ENCODE peak calls at places on chromosome 11, in eight cellular contexts. One of them, this sample, is unnamed.

GRCh38 chr11:29263971-29264682 is 752.7 kb downstream of the KCNA4 start:
- DNase-seq in GM03348: peak; percentile 16
- DNase-seq in cardiac septum: no peak
- DNase-seq in fibroblast of lung: peak; percentile 85
- DNase-seq in HuH-7.5: no peak
- DNase-seq in astrocyte of the spinal cord: peak; percentile 21
- DNase-seq in upper lobe of left lung: no peak
- DNase-seq in hypothalamus: no peak
- DNase-seq in this sample: no peak

GRCh38 chr11:101516546-101516945 is 67.3 kb downstream of the TRPC6 start:
- DNase-seq in GM03348: no peak
- DNase-seq in cardiac septum: no peak
- DNase-seq in fibroblast of lung: no peak
- DNase-seq in HuH-7.5: no peak
- DNase-seq in astrocyte of the spinal cord: no peak
- DNase-seq in upper lobe of left lung: no peak
- DNase-seq in hypothalamus: no peak
- DNase-seq in this sample: no peak

GRCh38 chr11:5701184-5701583 is 11.6 kb downstream of the TRIM22 start:
- DNase-seq in GM03348: no peak
- DNase-seq in cardiac septum: no peak
- DNase-seq in fibroblast of lung: no peak
- DNase-seq in HuH-7.5: no peak
- DNase-seq in astrocyte of the spinal cord: no peak
- DNase-seq in upper lobe of left lung: no peak
- DNase-seq in hypothalamus: no peak
- DNase-seq in this sample: no peak

GRCh38 chr11:129230006-129230405 is 37.9 kb upstream of the ARHGAP32 start:
- DNase-seq in GM03348: no peak
- DNase-seq in cardiac septum: no peak
- DNase-seq in fibroblast of lung: no peak
- DNase-seq in HuH-7.5: no peak
- DNase-seq in astrocyte of the spinal cord: peak; percentile 34
- DNase-seq in upper lobe of left lung: no peak
- DNase-seq in hypothalamus: no peak
- DNase-seq in this sample: no peak

GRCh38 chr11:66142370-66143263 is 72.5 kb downstream of the PACS1 start:
- DNase-seq in GM03348: no peak
- DNase-seq in cardiac septum: no peak
- DNase-seq in fibroblast of lung: peak; percentile 79
- DNase-seq in HuH-7.5: no peak
- DNase-seq in astrocyte of the spinal cord: no peak
- DNase-seq in upper lobe of left lung: no peak
- DNase-seq in hypothalamus: no peak
- DNase-seq in this sample: no peak

GRCh38 chr11:128956401-128957203 is 13.9 kb upstream of the TP53AIP1 start:
- DNase-seq in GM03348: peak; percentile 84
- DNase-seq in cardiac septum: no peak
- DNase-seq in fibroblast of lung: peak; percentile 61
- DNase-seq in HuH-7.5: peak; percentile 38
- DNase-seq in astrocyte of the spinal cord: peak; percentile 73
- DNase-seq in upper lobe of left lung: no peak
- DNase-seq in hypothalamus: no peak
- DNase-seq in this sample: peak; percentile 60

GRCh38 chr11:34346551-34346950 is 11.3 kb downstream of the ABTB2 start:
- DNase-seq in GM03348: peak; percentile 72
- DNase-seq in cardiac septum: no peak
- DNase-seq in fibroblast of lung: peak; percentile 74
- DNase-seq in HuH-7.5: no peak
- DNase-seq in astrocyte of the spinal cord: no peak
- DNase-seq in upper lobe of left lung: no peak
- DNase-seq in hypothalamus: no peak
- DNase-seq in this sample: no peak

GRCh38 chr11:64850979-64851567 is 6.6 kb upstream of the CDC42BPG start:
- DNase-seq in GM03348: peak; percentile 39
- DNase-seq in cardiac septum: no peak
- DNase-seq in fibroblast of lung: no peak
- DNase-seq in HuH-7.5: no peak
- DNase-seq in astrocyte of the spinal cord: no peak
- DNase-seq in upper lobe of left lung: no peak
- DNase-seq in hypothalamus: no peak
- DNase-seq in this sample: no peak

GRCh38 chr11:126891556-126892217 is 108.9 kb downstream of the KIRREL3 start:
- DNase-seq in GM03348: peak; percentile 76
- DNase-seq in cardiac septum: no peak
- DNase-seq in fibroblast of lung: peak; percentile 41
- DNase-seq in HuH-7.5: no peak
- DNase-seq in astrocyte of the spinal cord: peak; percentile 19
- DNase-seq in upper lobe of left lung: no peak
- DNase-seq in hypothalamus: no peak
- DNase-seq in this sample: no peak

GRCh38 chr11:70541176-70541575 is 142.8 kb downstream of the CTTN start:
- DNase-seq in GM03348: no peak
- DNase-seq in cardiac septum: no peak
- DNase-seq in fibroblast of lung: no peak
- DNase-seq in HuH-7.5: no peak
- DNase-seq in astrocyte of the spinal cord: no peak
- DNase-seq in upper lobe of left lung: no peak
- DNase-seq in hypothalamus: no peak
- DNase-seq in this sample: no peak

GRCh38 chr11:9982796-9983579 is 311.0 kb downstream of the SBF2 start:
- DNase-seq in GM03348: no peak
- DNase-seq in cardiac septum: no peak
- DNase-seq in fibroblast of lung: peak; percentile 65
- DNase-seq in HuH-7.5: no peak
- DNase-seq in astrocyte of the spinal cord: peak; percentile 53
- DNase-seq in upper lobe of left lung: no peak
- DNase-seq in hypothalamus: peak; percentile 24
- DNase-seq in this sample: peak; percentile 62

GRCh38 chr11:92888701-92889100 is 80.8 kb upstream of the MTNR1B start:
- DNase-seq in GM03348: no peak
- DNase-seq in cardiac septum: no peak
- DNase-seq in fibroblast of lung: no peak
- DNase-seq in HuH-7.5: no peak
- DNase-seq in astrocyte of the spinal cord: no peak
- DNase-seq in upper lobe of left lung: no peak
- DNase-seq in hypothalamus: no peak
- DNase-seq in this sample: no peak

GRCh38 chr11:126485021-126485781 is 129.7 kb downstream of the ST3GAL4 start:
- DNase-seq in GM03348: peak; percentile 54
- DNase-seq in cardiac septum: no peak
- DNase-seq in fibroblast of lung: peak; percentile 40
- DNase-seq in HuH-7.5: no peak
- DNase-seq in astrocyte of the spinal cord: peak; percentile 18
- DNase-seq in upper lobe of left lung: no peak
- DNase-seq in hypothalamus: no peak
- DNase-seq in this sample: no peak

GRCh38 chr11:18778468-18778867 is 13.1 kb downstream of the PTPN5 start:
- DNase-seq in GM03348: no peak
- DNase-seq in cardiac septum: no peak
- DNase-seq in fibroblast of lung: no peak
- DNase-seq in HuH-7.5: no peak
- DNase-seq in astrocyte of the spinal cord: no peak
- DNase-seq in upper lobe of left lung: no peak
- DNase-seq in hypothalamus: no peak
- DNase-seq in this sample: no peak

GRCh38 chr11:25961539-25961938 is 370.4 kb upstream of the ANO3 start:
- DNase-seq in GM03348: no peak
- DNase-seq in cardiac septum: no peak
- DNase-seq in fibroblast of lung: no peak
- DNase-seq in HuH-7.5: no peak
- DNase-seq in astrocyte of the spinal cord: no peak
- DNase-seq in upper lobe of left lung: no peak
- DNase-seq in hypothalamus: no peak
- DNase-seq in this sample: no peak

GRCh38 chr11:125621995-125622394 is 3.0 kb upstream of the CHEK1 start:
- DNase-seq in GM03348: peak; percentile 40
- DNase-seq in cardiac septum: no peak
- DNase-seq in fibroblast of lung: peak; percentile 73
- DNase-seq in HuH-7.5: no peak
- DNase-seq in astrocyte of the spinal cord: peak; percentile 40
- DNase-seq in upper lobe of left lung: no peak
- DNase-seq in hypothalamus: no peak
- DNase-seq in this sample: no peak

GRCh38 chr11:128525411-128526243 is 61.7 kb downstream of the ETS1 start:
- DNase-seq in GM03348: peak; percentile 20
- DNase-seq in cardiac septum: no peak
- DNase-seq in fibroblast of lung: peak; percentile 92
- DNase-seq in HuH-7.5: no peak
- DNase-seq in astrocyte of the spinal cord: peak; percentile 83
- DNase-seq in upper lobe of left lung: no peak
- DNase-seq in hypothalamus: no peak
- DNase-seq in this sample: no peak

GRCh38 chr11:74018331-74019005 is 9.6 kb upstream of the UCP3 start:
- DNase-seq in GM03348: peak; percentile 86
- DNase-seq in cardiac septum: peak; percentile 93
- DNase-seq in fibroblast of lung: peak; percentile 56
- DNase-seq in HuH-7.5: peak; percentile 51
- DNase-seq in astrocyte of the spinal cord: peak; percentile 71
- DNase-seq in upper lobe of left lung: peak; percentile 96
- DNase-seq in hypothalamus: peak; percentile 51
- DNase-seq in this sample: peak; percentile 96

GRCh38 chr11:117986981-117987495 is 844 bp downstream of the IL10RA start:
- DNase-seq in GM03348: no peak
- DNase-seq in cardiac septum: no peak
- DNase-seq in fibroblast of lung: no peak
- DNase-seq in HuH-7.5: no peak
- DNase-seq in astrocyte of the spinal cord: no peak
- DNase-seq in upper lobe of left lung: no peak
- DNase-seq in hypothalamus: no peak
- DNase-seq in this sample: no peak

GRCh38 chr11:126072141-126072741 is 9.6 kb upstream of the CDON start:
- DNase-seq in GM03348: no peak
- DNase-seq in cardiac septum: no peak
- DNase-seq in fibroblast of lung: peak; percentile 54
- DNase-seq in HuH-7.5: no peak
- DNase-seq in astrocyte of the spinal cord: peak; percentile 4
- DNase-seq in upper lobe of left lung: no peak
- DNase-seq in hypothalamus: no peak
- DNase-seq in this sample: no peak

GRCh38 chr11:12114487-12115033 is 4.2 kb downstream of the MICAL2 start:
- DNase-seq in GM03348: no peak
- DNase-seq in cardiac septum: no peak
- DNase-seq in fibroblast of lung: peak; percentile 63
- DNase-seq in HuH-7.5: no peak
- DNase-seq in astrocyte of the spinal cord: peak; percentile 54
- DNase-seq in upper lobe of left lung: no peak
- DNase-seq in hypothalamus: no peak
- DNase-seq in this sample: no peak

GRCh38 chr11:134244593-134244992 is 8.6 kb downstream of the THYN1 start:
- DNase-seq in GM03348: peak; percentile 39
- DNase-seq in cardiac septum: peak; percentile 14
- DNase-seq in fibroblast of lung: no peak
- DNase-seq in HuH-7.5: peak; percentile 44
- DNase-seq in astrocyte of the spinal cord: no peak
- DNase-seq in upper lobe of left lung: no peak
- DNase-seq in hypothalamus: no peak
- DNase-seq in this sample: no peak

GRCh38 chr11:92738281-92738680 is 231.2 kb upstream of the MTNR1B start:
- DNase-seq in GM03348: no peak
- DNase-seq in cardiac septum: no peak
- DNase-seq in fibroblast of lung: no peak
- DNase-seq in HuH-7.5: no peak
- DNase-seq in astrocyte of the spinal cord: no peak
- DNase-seq in upper lobe of left lung: no peak
- DNase-seq in hypothalamus: no peak
- DNase-seq in this sample: no peak

GRCh38 chr11:123694551-123694950 is 40.1 kb upstream of the SCN3B start:
- DNase-seq in GM03348: peak; percentile 28
- DNase-seq in cardiac septum: no peak
- DNase-seq in fibroblast of lung: no peak
- DNase-seq in HuH-7.5: no peak
- DNase-seq in astrocyte of the spinal cord: no peak
- DNase-seq in upper lobe of left lung: no peak
- DNase-seq in hypothalamus: no peak
- DNase-seq in this sample: no peak

GRCh38 chr11:107468596-107468995 is 11.0 kb upstream of the CWF19L2 start:
- DNase-seq in GM03348: no peak
- DNase-seq in cardiac septum: no peak
- DNase-seq in fibroblast of lung: peak; percentile 4
- DNase-seq in HuH-7.5: no peak
- DNase-seq in astrocyte of the spinal cord: peak; percentile 1
- DNase-seq in upper lobe of left lung: no peak
- DNase-seq in hypothalamus: no peak
- DNase-seq in this sample: no peak

GRCh38 chr11:93188726-93189125 is 9.1 kb downstream of the SLC36A4 start:
- DNase-seq in GM03348: no peak
- DNase-seq in cardiac septum: no peak
- DNase-seq in fibroblast of lung: no peak
- DNase-seq in HuH-7.5: no peak
- DNase-seq in astrocyte of the spinal cord: no peak
- DNase-seq in upper lobe of left lung: no peak
- DNase-seq in hypothalamus: no peak
- DNase-seq in this sample: no peak

GRCh38 chr11:37134637-37135036 is 536.6 kb upstream of the RAG2 start:
- DNase-seq in GM03348: no peak
- DNase-seq in cardiac septum: no peak
- DNase-seq in fibroblast of lung: no peak
- DNase-seq in HuH-7.5: no peak
- DNase-seq in astrocyte of the spinal cord: no peak
- DNase-seq in upper lobe of left lung: no peak
- DNase-seq in hypothalamus: no peak
- DNase-seq in this sample: no peak

GRCh38 chr11:86790073-86790727 is 10.1 kb upstream of the PRSS23 start:
- DNase-seq in GM03348: no peak
- DNase-seq in cardiac septum: no peak
- DNase-seq in fibroblast of lung: no peak
- DNase-seq in HuH-7.5: no peak
- DNase-seq in astrocyte of the spinal cord: no peak
- DNase-seq in upper lobe of left lung: no peak
- DNase-seq in hypothalamus: no peak
- DNase-seq in this sample: no peak

GRCh38 chr11:12803086-12803826 is 129.0 kb downstream of the TEAD1 start:
- DNase-seq in GM03348: no peak
- DNase-seq in cardiac septum: no peak
- DNase-seq in fibroblast of lung: peak; percentile 92
- DNase-seq in HuH-7.5: no peak
- DNase-seq in astrocyte of the spinal cord: peak; percentile 85
- DNase-seq in upper lobe of left lung: no peak
- DNase-seq in hypothalamus: no peak
- DNase-seq in this sample: no peak

GRCh38 chr11:134293119-134294113 is 17.2 kb downstream of the GLB1L3 start:
- DNase-seq in GM03348: no peak
- DNase-seq in cardiac septum: no peak
- DNase-seq in fibroblast of lung: no peak
- DNase-seq in HuH-7.5: no peak
- DNase-seq in astrocyte of the spinal cord: no peak
- DNase-seq in upper lobe of left lung: no peak
- DNase-seq in hypothalamus: no peak
- DNase-seq in this sample: no peak

GRCh38 chr11:35321111-35321510 is 98.2 kb downstream of the SLC1A2 start:
- DNase-seq in GM03348: no peak
- DNase-seq in cardiac septum: no peak
- DNase-seq in fibroblast of lung: no peak
- DNase-seq in HuH-7.5: no peak
- DNase-seq in astrocyte of the spinal cord: no peak
- DNase-seq in upper lobe of left lung: no peak
- DNase-seq in hypothalamus: no peak
- DNase-seq in this sample: no peak

GRCh38 chr11:123137496-123138270 is 57.4 kb downstream of the CLMP start:
- DNase-seq in GM03348: peak; percentile 78
- DNase-seq in cardiac septum: peak; percentile 81
- DNase-seq in fibroblast of lung: peak; percentile 81
- DNase-seq in HuH-7.5: no peak
- DNase-seq in astrocyte of the spinal cord: peak; percentile 86
- DNase-seq in upper lobe of left lung: peak; percentile 60
- DNase-seq in hypothalamus: peak; percentile 17
- DNase-seq in this sample: peak; percentile 42

This sample was measured in colonic mucosa.